ENCODE peak calls at places on chromosomes 2 and 18, in nine cellular contexts. One of them, this sample, is unnamed.

GRCh38 chr2:105827351-105828096 is 82.8 kb downstream of the NCK2 start:
- DNase-seq in upper lobe of left lung: no peak
- DNase-seq in IMR-90: no peak
- DNase-seq in psoas muscle: no peak
- DNase-seq in SK-N-SH: no peak
- DNase-seq in endothelial cell: no peak
- DNase-seq in heart left ventricle: no peak
- DNase-seq in testis: no peak
- DNase-seq in K562: no peak
- DNase-seq in this sample: no peak

GRCh38 chr2:194559964-194560363 is 1097.1 kb upstream of the SLC39A10 start:
- DNase-seq in upper lobe of left lung: no peak
- DNase-seq in IMR-90: no peak
- DNase-seq in psoas muscle: no peak
- DNase-seq in SK-N-SH: no peak
- DNase-seq in endothelial cell: no peak
- DNase-seq in heart left ventricle: no peak
- DNase-seq in testis: no peak
- DNase-seq in K562: no peak
- DNase-seq in this sample: no peak

GRCh38 chr18:36622610-36623009 is 206.2 kb downstream of the TPGS2 start:
- DNase-seq in upper lobe of left lung: no peak
- DNase-seq in IMR-90: no peak
- DNase-seq in psoas muscle: no peak
- DNase-seq in SK-N-SH: no peak
- DNase-seq in endothelial cell: no peak
- DNase-seq in heart left ventricle: no peak
- DNase-seq in testis: no peak
- DNase-seq in K562: no peak
- DNase-seq in this sample: no peak

GRCh38 chr2:98839292-98839691 is 96.7 kb downstream of the CRACDL start:
- DNase-seq in upper lobe of left lung: no peak
- DNase-seq in IMR-90: peak; percentile 19
- DNase-seq in psoas muscle: no peak
- DNase-seq in SK-N-SH: no peak
- DNase-seq in endothelial cell: no peak
- DNase-seq in heart left ventricle: no peak
- DNase-seq in testis: no peak
- DNase-seq in K562: no peak
- DNase-seq in this sample: no peak

GRCh38 chr18:27922780-27923179 is 254.2 kb downstream of the CDH2 start:
- DNase-seq in upper lobe of left lung: no peak
- DNase-seq in IMR-90: no peak
- DNase-seq in psoas muscle: no peak
- DNase-seq in SK-N-SH: no peak
- DNase-seq in endothelial cell: no peak
- DNase-seq in heart left ventricle: no peak
- DNase-seq in testis: no peak
- DNase-seq in K562: no peak
- DNase-seq in this sample: no peak

GRCh38 chr2:64727013-64727767 is 73.5 kb upstream of the SERTAD2 start:
- DNase-seq in upper lobe of left lung: no peak
- DNase-seq in IMR-90: no peak
- DNase-seq in psoas muscle: no peak
- DNase-seq in SK-N-SH: no peak
- DNase-seq in endothelial cell: no peak
- DNase-seq in heart left ventricle: no peak
- DNase-seq in testis: no peak
- DNase-seq in K562: no peak
- DNase-seq in this sample: no peak

GRCh38 chr2:240524963-240525718 is 32.6 kb downstream of the ANKMY1 start:
- DNase-seq in upper lobe of left lung: no peak
- DNase-seq in IMR-90: no peak
- DNase-seq in psoas muscle: no peak
- DNase-seq in SK-N-SH: no peak
- DNase-seq in endothelial cell: no peak
- DNase-seq in heart left ventricle: no peak
- DNase-seq in testis: no peak
- DNase-seq in K562: no peak
- DNase-seq in this sample: no peak

GRCh38 chr2:10549196-10549595 is 101.1 kb upstream of the ODC1 start:
- DNase-seq in upper lobe of left lung: no peak
- DNase-seq in IMR-90: no peak
- DNase-seq in psoas muscle: no peak
- DNase-seq in SK-N-SH: peak; percentile 61
- DNase-seq in endothelial cell: no peak
- DNase-seq in heart left ventricle: no peak
- DNase-seq in testis: no peak
- DNase-seq in K562: no peak
- DNase-seq in this sample: no peak

GRCh38 chr2:655626-656025 is 21.6 kb downstream of the TMEM18 start:
- DNase-seq in upper lobe of left lung: no peak
- DNase-seq in IMR-90: peak; percentile 39
- DNase-seq in psoas muscle: no peak
- DNase-seq in SK-N-SH: no peak
- DNase-seq in endothelial cell: no peak
- DNase-seq in heart left ventricle: no peak
- DNase-seq in testis: peak; percentile 9
- DNase-seq in K562: no peak
- DNase-seq in this sample: peak; percentile 1

GRCh38 chr2:3738454-3738853 is 35.1 kb downstream of the DCDC2C start:
- DNase-seq in upper lobe of left lung: no peak
- DNase-seq in IMR-90: peak; percentile 54
- DNase-seq in psoas muscle: no peak
- DNase-seq in SK-N-SH: peak; percentile 72
- DNase-seq in endothelial cell: peak; percentile 45
- DNase-seq in heart left ventricle: no peak
- DNase-seq in testis: no peak
- DNase-seq in K562: peak; percentile 62
- DNase-seq in this sample: no peak

GRCh38 chr2:45992021-45992745 is 305.0 kb upstream of the EPAS1 start:
- DNase-seq in upper lobe of left lung: peak; percentile 78
- DNase-seq in IMR-90: peak; percentile 66
- DNase-seq in psoas muscle: peak; percentile 78
- DNase-seq in SK-N-SH: no peak
- DNase-seq in endothelial cell: no peak
- DNase-seq in heart left ventricle: peak; percentile 37
- DNase-seq in testis: no peak
- DNase-seq in K562: no peak
- DNase-seq in this sample: no peak

GRCh38 chr2:35168351-35168750 is 1187.2 kb upstream of the CRIM1 start:
- DNase-seq in upper lobe of left lung: no peak
- DNase-seq in IMR-90: no peak
- DNase-seq in psoas muscle: no peak
- DNase-seq in SK-N-SH: no peak
- DNase-seq in endothelial cell: no peak
- DNase-seq in heart left ventricle: no peak
- DNase-seq in testis: no peak
- DNase-seq in K562: no peak
- DNase-seq in this sample: no peak

GRCh38 chr2:39715095-39715494 is 49.4 kb downstream of the TMEM178A start:
- DNase-seq in upper lobe of left lung: no peak
- DNase-seq in IMR-90: no peak
- DNase-seq in psoas muscle: no peak
- DNase-seq in SK-N-SH: no peak
- DNase-seq in endothelial cell: no peak
- DNase-seq in heart left ventricle: no peak
- DNase-seq in testis: no peak
- DNase-seq in K562: no peak
- DNase-seq in this sample: no peak

GRCh38 chr2:99404800-99405669 is 67.8 kb downstream of the EIF5B start:
- DNase-seq in upper lobe of left lung: no peak
- DNase-seq in IMR-90: no peak
- DNase-seq in psoas muscle: no peak
- DNase-seq in SK-N-SH: no peak
- DNase-seq in endothelial cell: no peak
- DNase-seq in heart left ventricle: no peak
- DNase-seq in testis: no peak
- DNase-seq in K562: no peak
- DNase-seq in this sample: no peak

GRCh38 chr2:175218551-175218950 is 37.0 kb upstream of the ATP5MC3 start:
- DNase-seq in upper lobe of left lung: no peak
- DNase-seq in IMR-90: no peak
- DNase-seq in psoas muscle: no peak
- DNase-seq in SK-N-SH: no peak
- DNase-seq in endothelial cell: no peak
- DNase-seq in heart left ventricle: no peak
- DNase-seq in testis: no peak
- DNase-seq in K562: no peak
- DNase-seq in this sample: no peak

GRCh38 chr18:46623541-46623940 is 33.5 kb downstream of the LOXHD1 start:
- DNase-seq in upper lobe of left lung: no peak
- DNase-seq in IMR-90: no peak
- DNase-seq in psoas muscle: no peak
- DNase-seq in SK-N-SH: peak; percentile 60
- DNase-seq in endothelial cell: peak; percentile 53
- DNase-seq in heart left ventricle: no peak
- DNase-seq in testis: no peak
- DNase-seq in K562: no peak
- DNase-seq in this sample: no peak

GRCh38 chr2:37168217-37168981 is 11.6 kb upstream of the EIF2AK2 start:
- DNase-seq in upper lobe of left lung: peak; percentile 27
- DNase-seq in IMR-90: peak; percentile 55
- DNase-seq in psoas muscle: no peak
- DNase-seq in SK-N-SH: peak; percentile 91
- DNase-seq in endothelial cell: peak; percentile 27
- DNase-seq in heart left ventricle: no peak
- DNase-seq in testis: no peak
- DNase-seq in K562: peak; percentile 74
- DNase-seq in this sample: no peak

GRCh38 chr2:61443342-61444041 is 27.4 kb downstream of the USP34 start:
- DNase-seq in upper lobe of left lung: no peak
- DNase-seq in IMR-90: no peak
- DNase-seq in psoas muscle: no peak
- DNase-seq in SK-N-SH: no peak
- DNase-seq in endothelial cell: no peak
- DNase-seq in heart left ventricle: no peak
- DNase-seq in testis: no peak
- DNase-seq in K562: no peak
- DNase-seq in this sample: no peak

GRCh38 chr2:192203876-192204275 is 9.1 kb upstream of the TMEFF2 start:
- DNase-seq in upper lobe of left lung: no peak
- DNase-seq in IMR-90: peak; percentile 68
- DNase-seq in psoas muscle: no peak
- DNase-seq in SK-N-SH: no peak
- DNase-seq in endothelial cell: no peak
- DNase-seq in heart left ventricle: no peak
- DNase-seq in testis: no peak
- DNase-seq in K562: no peak
- DNase-seq in this sample: no peak

GRCh38 chr2:48016620-48017019 is 110.3 kb upstream of the FBXO11 start:
- DNase-seq in upper lobe of left lung: no peak
- DNase-seq in IMR-90: no peak
- DNase-seq in psoas muscle: no peak
- DNase-seq in SK-N-SH: peak; percentile 3
- DNase-seq in endothelial cell: no peak
- DNase-seq in heart left ventricle: no peak
- DNase-seq in testis: no peak
- DNase-seq in K562: peak; percentile 33
- DNase-seq in this sample: no peak
- TF ChIP-seq CTCF in upper lobe of left lung: no peak
- TF ChIP-seq CTCF in IMR-90: no peak
- TF ChIP-seq CTCF in psoas muscle: no peak
- TF ChIP-seq CTCF in SK-N-SH: peak; percentile 42
- TF ChIP-seq CTCF in endothelial cell: peak; percentile 61
- TF ChIP-seq CTCF in heart left ventricle: no peak
- TF ChIP-seq CTCF in testis: no peak
- TF ChIP-seq CTCF in K562: peak; percentile 54
- TF ChIP-seq CTCF in this sample: peak; percentile 43

GRCh38 chr2:215912299-215912842 is 101.0 kb downstream of the MREG start:
- DNase-seq in upper lobe of left lung: no peak
- DNase-seq in IMR-90: no peak
- DNase-seq in psoas muscle: no peak
- DNase-seq in SK-N-SH: no peak
- DNase-seq in endothelial cell: no peak
- DNase-seq in heart left ventricle: no peak
- DNase-seq in testis: no peak
- DNase-seq in K562: no peak
- DNase-seq in this sample: no peak
- TF ChIP-seq CTCF in upper lobe of left lung: no peak
- TF ChIP-seq CTCF in IMR-90: no peak
- TF ChIP-seq CTCF in psoas muscle: no peak
- TF ChIP-seq CTCF in SK-N-SH: peak; percentile 10
- TF ChIP-seq CTCF in endothelial cell: peak; percentile 33
- TF ChIP-seq CTCF in heart left ventricle: no peak
- TF ChIP-seq CTCF in testis: no peak
- TF ChIP-seq CTCF in K562: peak; percentile 2
- TF ChIP-seq CTCF in this sample: peak; percentile 37

GRCh38 chr2:237323656-237324055 is 90.3 kb downstream of the COL6A3 start:
- DNase-seq in upper lobe of left lung: no peak
- DNase-seq in IMR-90: no peak
- DNase-seq in psoas muscle: no peak
- DNase-seq in SK-N-SH: no peak
- DNase-seq in endothelial cell: no peak
- DNase-seq in heart left ventricle: no peak
- DNase-seq in testis: no peak
- DNase-seq in K562: no peak
- DNase-seq in this sample: no peak
- TF ChIP-seq CTCF in upper lobe of left lung: no peak
- TF ChIP-seq CTCF in IMR-90: no peak
- TF ChIP-seq CTCF in psoas muscle: no peak
- TF ChIP-seq CTCF in SK-N-SH: no peak
- TF ChIP-seq CTCF in endothelial cell: no peak
- TF ChIP-seq CTCF in heart left ventricle: no peak
- TF ChIP-seq CTCF in testis: no peak
- TF ChIP-seq CTCF in K562: no peak
- TF ChIP-seq CTCF in this sample: no peak

GRCh38 chr2:155382781-155383180 is 684.3 kb downstream of the KCNJ3 start:
- DNase-seq in upper lobe of left lung: no peak
- DNase-seq in IMR-90: no peak
- DNase-seq in psoas muscle: no peak
- DNase-seq in SK-N-SH: no peak
- DNase-seq in endothelial cell: no peak
- DNase-seq in heart left ventricle: no peak
- DNase-seq in testis: no peak
- DNase-seq in K562: no peak
- DNase-seq in this sample: no peak

GRCh38 chr2:155377931-155378444 is 679.5 kb downstream of the KCNJ3 start:
- DNase-seq in upper lobe of left lung: no peak
- DNase-seq in IMR-90: no peak
- DNase-seq in psoas muscle: no peak
- DNase-seq in SK-N-SH: no peak
- DNase-seq in endothelial cell: no peak
- DNase-seq in heart left ventricle: no peak
- DNase-seq in testis: no peak
- DNase-seq in K562: no peak
- DNase-seq in this sample: no peak

GRCh38 chr2:155372969-155373368 is 674.5 kb downstream of the KCNJ3 start:
- DNase-seq in upper lobe of left lung: no peak
- DNase-seq in IMR-90: no peak
- DNase-seq in psoas muscle: no peak
- DNase-seq in SK-N-SH: no peak
- DNase-seq in endothelial cell: no peak
- DNase-seq in heart left ventricle: no peak
- DNase-seq in testis: no peak
- DNase-seq in K562: no peak
- DNase-seq in this sample: no peak

GRCh38 chr2:155381446-155381845 is 683.0 kb downstream of the KCNJ3 start:
- DNase-seq in upper lobe of left lung: no peak
- DNase-seq in IMR-90: no peak
- DNase-seq in psoas muscle: no peak
- DNase-seq in SK-N-SH: no peak
- DNase-seq in endothelial cell: no peak
- DNase-seq in heart left ventricle: no peak
- DNase-seq in testis: no peak
- DNase-seq in K562: no peak
- DNase-seq in this sample: no peak

GRCh38 chr2:155377178-155377780 is 678.8 kb downstream of the KCNJ3 start:
- DNase-seq in upper lobe of left lung: no peak
- DNase-seq in IMR-90: peak; percentile 35
- DNase-seq in psoas muscle: no peak
- DNase-seq in SK-N-SH: no peak
- DNase-seq in endothelial cell: no peak
- DNase-seq in heart left ventricle: no peak
- DNase-seq in testis: no peak
- DNase-seq in K562: peak; percentile 15
- DNase-seq in this sample: no peak
- TF ChIP-seq CTCF in upper lobe of left lung: peak; percentile 35
- TF ChIP-seq CTCF in IMR-90: peak; percentile 43
- TF ChIP-seq CTCF in psoas muscle: peak; percentile 33
- TF ChIP-seq CTCF in SK-N-SH: peak; percentile 60
- TF ChIP-seq CTCF in endothelial cell: peak; percentile 20
- TF ChIP-seq CTCF in heart left ventricle: peak; percentile 45
- TF ChIP-seq CTCF in testis: no peak
- TF ChIP-seq CTCF in K562: peak; percentile 45
- TF ChIP-seq CTCF in this sample: peak; percentile 64